ENCODE peak calls at places on chromosomes 3 and 15, in eight cellular contexts. W is uterus, B is adrenal gland, G is lower leg skin, X is body of pancreas, I is GM12878, A is ovary, Y is IMR-90. R is an unnamed sample.

GRCh38 chr3:144643778-144644191 is 672.2 kb downstream of the DIPK2A start:
- DNase-seq in W (no peak), B (no peak), G (no peak), X (peak; percentile 3), I (no peak), A (no peak), Y (peak; percentile 61), R (no peak)

GRCh38 chr3:55439657-55440405 is 47.3 kb downstream of the WNT5A start:
- DNase-seq in W (no peak), B (no peak), G (no peak), X (no peak), I (no peak), A (no peak), Y (no peak), R (no peak)

GRCh38 chr15:92521624-92522008 is 127.9 kb downstream of the ST8SIA2 start:
- DNase-seq in W (peak; percentile 86), B (peak; percentile 71), G (peak; percentile 94), X (peak; percentile 87), I (peak; percentile 37), A (peak; percentile 92), Y (peak; percentile 59), R (peak; percentile 35)

GRCh38 chr15:78840661-78841060 is 29.4 kb upstream of the ADAMTS7 start:
- DNase-seq in W (no peak), B (no peak), G (no peak), X (no peak), I (no peak), A (no peak), Y (no peak), R (no peak)

GRCh38 chr3:59555593-59556315 is 505.9 kb upstream of the CFAP20DC start:
- DNase-seq in W (no peak), B (no peak), G (no peak), X (no peak), I (no peak), A (no peak), Y (peak; percentile 52), R (no peak)

GRCh38 chr3:46312996-46313395 is 40.9 kb upstream of the CCR2 start:
- DNase-seq in W (no peak), B (peak; percentile 33), G (no peak), X (peak; percentile 75), I (no peak), A (no peak), Y (no peak), R (no peak)

GRCh38 chr3:37993811-37994638 is 3.4 kb downstream of the VILL start:
- DNase-seq in W (peak; percentile 87), B (peak; percentile 71), G (peak; percentile 97), X (peak; percentile 74), I (no peak), A (peak; percentile 84), Y (peak; percentile 75), R (no peak)

GRCh38 chr3:143847787-143848631 is at the start of gene SLC9A9:
- DNase-seq in W (peak; percentile 16), B (peak; percentile 23), G (peak; percentile 87), X (peak; percentile 32), I (peak; percentile 63), A (peak; percentile 26), Y (peak; percentile 79), R (peak; percentile 16)

GRCh38 chr15:66389859-66390382 is 3.2 kb downstream of the MAP2K1 start:
- DNase-seq in W (no peak), B (no peak), G (no peak), X (no peak), I (no peak), A (no peak), Y (peak; percentile 12), R (no peak)

GRCh38 chr3:10142707-10143560 is 1.4 kb downstream of the VHL start:
- DNase-seq in W (peak; percentile 34), B (no peak), G (peak; percentile 87), X (peak; percentile 23), I (no peak), A (peak; percentile 41), Y (no peak), R (no peak)

GRCh38 chr15:80895091-80895490 is 94.5 kb downstream of the MESD start:
- DNase-seq in W (no peak), B (no peak), G (no peak), X (no peak), I (no peak), A (no peak), Y (no peak), R (no peak)

GRCh38 chr15:38623744-38624143 is 59.1 kb upstream of the RASGRP1 start:
- DNase-seq in W (peak; percentile 39), B (no peak), G (no peak), X (no peak), I (no peak), A (no peak), Y (no peak), R (no peak)

GRCh38 chr3:9308298-9308990 is 54.4 kb upstream of the THUMPD3 start:
- DNase-seq in W (no peak), B (no peak), G (no peak), X (no peak), I (no peak), A (no peak), Y (no peak), R (no peak)

GRCh38 chr3:71395927-71396695 is 187.4 kb downstream of the FOXP1 start:
- DNase-seq in W (no peak), B (no peak), G (no peak), X (peak; percentile 18), I (no peak), A (no peak), Y (peak; percentile 68), R (no peak)

GRCh38 chr3:54831091-54831490 is 96.8 kb downstream of the LRTM1 start:
- DNase-seq in W (no peak), B (no peak), G (no peak), X (no peak), I (no peak), A (no peak), Y (no peak), R (no peak)

GRCh38 chr3:19202754-19203153 is 54.4 kb downstream of the KCNH8 start:
- DNase-seq in W (no peak), B (no peak), G (no peak), X (no peak), I (no peak), A (no peak), Y (no peak), R (no peak)

GRCh38 chr3:50519471-50520089 is 16.1 kb upstream of the CACNA2D2 start:
- DNase-seq in W (peak; percentile 52), B (peak; percentile 63), G (peak; percentile 91), X (peak; percentile 72), I (no peak), A (peak; percentile 64), Y (peak; percentile 25), R (peak; percentile 77)

GRCh38 chr15:63176302-63176701 is 13.1 kb upstream of the RAB8B start:
- DNase-seq in W (no peak), B (no peak), G (no peak), X (no peak), I (no peak), A (no peak), Y (peak; percentile 83), R (no peak)

GRCh38 chr3:113890256-113890900 is 51.8 kb downstream of the GRAMD1C start:
- DNase-seq in W (no peak), B (no peak), G (no peak), X (peak; percentile 40), I (no peak), A (no peak), Y (no peak), R (no peak)

GRCh38 chr3:2098398-2099027 is at the start of gene CNTN4:
- DNase-seq in W (peak; percentile 63), B (peak; percentile 59), G (peak; percentile 86), X (peak; percentile 77), I (no peak), A (peak; percentile 62), Y (no peak), R (no peak)

GRCh38 chr3:94099311-94099710 is 36.5 kb downstream of the NSUN3 start:
- DNase-seq in W (no peak), B (no peak), G (no peak), X (no peak), I (no peak), A (no peak), Y (no peak), R (no peak)

GRCh38 chr3:65953301-65953812 is 85.4 kb downstream of the MAGI1 start:
- DNase-seq in W (no peak), B (no peak), G (peak; percentile 86), X (peak; percentile 98), I (no peak), A (peak; percentile 19), Y (no peak), R (no peak)

GRCh38 chr3:18423401-18424212 is 1.5 kb downstream of the SATB1 start:
- DNase-seq in W (peak; percentile 57), B (peak; percentile 46), G (peak; percentile 86), X (peak; percentile 50), I (peak; percentile 37), A (peak; percentile 45), Y (peak; percentile 51), R (no peak)

GRCh38 chr3:191198480-191198879 is 561 bp upstream of the OSTN start:
- DNase-seq in W (no peak), B (no peak), G (no peak), X (no peak), I (no peak), A (no peak), Y (no peak), R (no peak)
- TF ChIP-seq POLR2A in W (no peak), B (no peak), G (no peak), X (no peak), I (no peak), A (no peak), Y (no peak), R (no peak)

GRCh38 chr15:99565031-99565280 is 828 bp upstream of the MEF2A start:
- DNase-seq in W (no peak), B (no peak), G (no peak), X (no peak), I (no peak), A (no peak), Y (no peak), R (no peak)
- TF ChIP-seq POLR2A in W (no peak), B (no peak), G (no peak), X (no peak), I (peak; percentile 55), A (no peak), Y (no peak), R (no peak)

DNA sequence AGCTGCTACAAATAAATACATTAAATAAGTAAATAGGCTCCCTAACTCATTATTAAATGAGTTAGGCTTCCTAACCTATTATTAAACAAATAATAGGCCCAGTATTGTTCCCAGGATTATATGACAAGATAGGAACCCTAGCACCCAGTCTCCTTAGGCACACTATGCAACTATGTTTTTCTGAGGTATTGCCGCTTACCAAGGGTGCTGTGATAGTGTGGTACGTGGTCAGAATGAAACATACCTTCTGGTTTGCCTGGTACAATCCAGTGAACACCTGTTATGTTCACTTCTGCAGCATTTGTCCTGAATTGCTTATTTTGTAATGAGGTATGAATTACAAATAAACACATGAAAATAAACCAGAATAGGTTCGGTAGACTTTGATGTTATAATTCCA is 375.6 kb upstream of the GBE1 start:
- DNase-seq in W (no peak), B (no peak), G (no peak), X (no peak), I (no peak), A (no peak), Y (no peak), R (no peak)
- TF ChIP-seq POLR2A in W (no peak), B (no peak), G (no peak), X (no peak), I (no peak), A (no peak), Y (no peak), R (no peak)

DNA sequence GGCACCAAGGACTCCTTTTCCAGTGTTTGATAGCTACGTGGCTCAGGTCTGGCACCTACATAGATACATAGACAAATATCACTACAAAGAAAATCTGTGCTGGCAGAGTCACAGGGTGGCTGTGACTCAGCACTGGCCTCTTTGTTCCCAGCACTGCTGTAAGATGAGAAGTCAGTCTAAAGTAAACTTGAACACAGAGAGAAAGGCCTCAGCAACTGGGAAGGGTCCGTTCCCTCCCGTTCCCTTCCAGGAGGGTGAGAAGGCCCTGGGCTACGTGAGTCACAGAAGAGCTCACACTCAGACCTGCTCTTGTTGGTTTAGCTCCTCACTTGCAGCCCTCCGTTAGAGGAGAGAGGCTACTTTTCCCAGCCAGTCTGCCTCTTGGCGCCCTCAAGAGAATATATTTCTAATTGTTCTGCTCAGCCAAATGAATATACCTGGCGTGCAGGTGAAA is 23.1 kb downstream of the ANXA2 start:
- DNase-seq in W (no peak), B (peak; percentile 68), G (no peak), X (peak; percentile 53), I (no peak), A (no peak), Y (peak; percentile 99), R (peak; percentile 40)
- TF ChIP-seq POLR2A in W (no peak), B (no peak), G (no peak), X (no peak), I (no peak), A (no peak), Y (peak; percentile 84), R (no peak)

R was measured in H54.